ENCODE peak calls at places on chromosomes 2 and 18, in six cellular contexts. T is H9, S is fibroblast of lung, A is IMR-90, K is mammary epithelial cell, Q is PC-3. H is an unnamed sample.

GRCh38 chr18:8380006-8380405 is 229.2 kb upstream of the RAB12 start:
- DNase-seq in A (no peak), Q (no peak), S (no peak), T (no peak), K (no peak), H (no peak)

GRCh38 chr2:182666674-182667320 is 49.3 kb upstream of the DNAJC10 start:
- DNase-seq in A (peak; percentile 46), T (no peak), Q (peak; percentile 42), S (peak; percentile 40), K (peak; percentile 28), H (no peak)

GRCh38 chr2:233990261-233990798 is 60.2 kb upstream of the SPP2 start:
- DNase-seq in A (no peak), K (peak; percentile 73), Q (no peak), T (no peak), S (no peak), H (no peak)

GRCh38 chr2:70514612-70515055 is 39.0 kb downstream of the TGFA start:
- DNase-seq in S (no peak), K (no peak), T (no peak), A (no peak), Q (no peak), H (peak; percentile 96)

GRCh38 chr18:74412106-74412880 is 44.8 kb downstream of the DIPK1C start:
- DNase-seq in A (no peak), S (no peak), Q (no peak), K (no peak), T (no peak), H (no peak)

GRCh38 chr18:69684789-69685188 is 262.9 kb downstream of the CD226 start:
- DNase-seq in A (no peak), K (no peak), T (no peak), Q (no peak), S (no peak), H (no peak)

GRCh38 chr2:55707751-55708150 is 14.1 kb upstream of the PNPT1 start:
- DNase-seq in S (no peak), Q (no peak), A (no peak), T (no peak), K (no peak), H (no peak)

GRCh38 chr18:37393945-37394609 is 171.5 kb downstream of the CELF4 start:
- DNase-seq in K (no peak), S (peak; percentile 90), Q (no peak), A (peak; percentile 76), T (peak; percentile 97), H (peak; percentile 51)

GRCh38 chr2:145653553-145653952 is 1133.6 kb upstream of the ZEB2 start:
- DNase-seq in Q (no peak), A (peak; percentile 5), S (no peak), K (peak; percentile 37), T (no peak), H (no peak)

GRCh38 chr2:64374686-64375085 is 79.3 kb upstream of the LGALSL start:
- DNase-seq in T (no peak), A (no peak), Q (peak; percentile 30), K (peak; percentile 52), S (peak; percentile 3), H (no peak)

GRCh38 chr2:160703648-160704585 is 210.3 kb upstream of the RBMS1 start:
- DNase-seq in Q (no peak), A (no peak), S (no peak), K (no peak), T (peak; percentile 46), H (no peak)

GRCh38 chr2:143515318-143515717 is 386.1 kb downstream of the ARHGAP15 start:
- DNase-seq in S (no peak), T (no peak), A (no peak), K (no peak), Q (no peak), H (no peak)

GRCh38 chr2:9327873-9328352 is 95.4 kb downstream of the ITGB1BP1 start:
- DNase-seq in K (no peak), A (peak; percentile 54), Q (peak; percentile 42), T (no peak), S (peak; percentile 56), H (no peak)

GRCh38 chr2:201420442-201421113 is 30.7 kb downstream of the TRAK2 start:
- DNase-seq in T (no peak), S (peak; percentile 60), A (peak; percentile 80), Q (peak; percentile 25), K (peak; percentile 86), H (no peak)

GRCh38 chr18:34695300-34695699 is 14.8 kb upstream of the DTNA start:
- DNase-seq in Q (no peak), A (no peak), K (peak; percentile 30), T (no peak), S (no peak), H (no peak)

GRCh38 chr2:218780026-218780425 is 1.9 kb upstream of the CYP27A1 start:
- DNase-seq in Q (no peak), S (no peak), T (no peak), A (no peak), K (no peak), H (no peak)

GRCh38 chr18:41761329-41762028 is 193.6 kb upstream of the PIK3C3 start:
- DNase-seq in S (peak; percentile 81), K (peak; percentile 89), A (peak; percentile 84), T (no peak), Q (peak; percentile 80), H (no peak)

GRCh38 chr2:143530753-143531152 is 401.5 kb downstream of the ARHGAP15 start:
- DNase-seq in S (no peak), K (peak; percentile 12), Q (no peak), A (peak; percentile 8), T (no peak), H (no peak)

GRCh38 chr2:200613692-200614091 is 27.9 kb downstream of the AOX1 start:
- DNase-seq in T (no peak), K (no peak), A (no peak), S (no peak), Q (no peak), H (no peak)

GRCh38 chr2:182241936-182242335 is 184.9 kb downstream of the PDE1A start:
- DNase-seq in K (no peak), S (no peak), Q (no peak), A (peak; percentile 4), T (no peak), H (no peak)

GRCh38 chr2:239819974-239820555 is 205.1 kb downstream of the NDUFA10 start:
- DNase-seq in T (peak; percentile 17), K (no peak), Q (no peak), A (no peak), S (no peak), H (peak; percentile 15)

GRCh38 chr2:58039170-58039611 is 7.4 kb upstream of the VRK2 start:
- DNase-seq in A (peak; percentile 75), K (no peak), T (no peak), S (peak; percentile 34), Q (no peak), H (no peak)
- H3K9ac ChIP-seq in A (no peak overlapping the region), K (no peak overlapping the region), T (no peak overlapping the region), S (no peak overlapping the region), Q (no peak overlapping the region), H (no peak overlapping the region)

GRCh38 chr2:191298306-191298705 is 53.1 kb downstream of the MYO1B start:
- DNase-seq in S (no peak), A (peak; percentile 73), K (no peak), Q (no peak), T (no peak), H (no peak)
- H3K27ac ChIP-seq in S (peak overlapping the region; percentile 9), A (peak overlapping the region; percentile 14), K (no peak overlapping the region), Q (no peak overlapping the region), T (no peak overlapping the region), H (no peak overlapping the region)

DNA sequence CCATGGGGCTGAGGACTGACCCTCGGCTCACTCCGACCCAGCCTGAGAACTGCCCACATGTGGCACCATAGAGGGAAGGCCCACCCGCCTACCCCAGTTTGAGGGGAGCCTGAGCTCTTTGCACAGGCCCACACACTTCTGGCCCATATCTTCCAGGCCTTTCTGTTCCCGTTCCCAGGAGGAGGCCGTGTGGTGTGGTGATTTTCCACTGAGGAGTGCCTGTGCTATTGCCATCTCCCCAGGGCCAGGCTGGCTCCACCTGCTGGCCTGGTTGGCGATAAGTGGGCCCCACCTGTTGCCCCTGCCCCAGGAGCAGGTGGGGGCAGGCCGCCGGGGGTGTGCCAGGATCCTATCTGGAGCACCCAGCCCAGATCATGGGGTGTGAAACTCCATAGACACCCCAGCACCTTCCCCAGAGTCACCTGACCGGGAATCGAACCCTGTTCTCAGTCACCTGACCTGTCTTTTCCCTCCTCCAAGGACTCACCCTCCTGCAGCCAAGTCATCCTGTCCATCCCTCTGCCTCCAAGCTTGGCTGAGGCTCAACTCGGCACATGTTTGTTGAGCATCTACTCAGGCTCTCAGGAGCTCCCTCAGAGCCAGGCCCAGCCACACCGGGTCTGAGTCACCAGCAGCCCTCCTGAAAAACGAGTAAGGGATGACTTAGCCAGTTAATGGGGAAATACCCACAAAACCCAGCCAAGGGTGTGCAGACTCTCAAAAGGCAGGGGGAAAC is 120.1 kb downstream of the CYP26B1 start:
- DNase-seq in K (peak; percentile 54), Q (peak; percentile 50), S (no peak), T (peak; percentile 33), A (no peak), H (peak; percentile 7)
- H3K9ac ChIP-seq in K (no peak overlapping the region), Q (no peak overlapping the region), S (no peak overlapping the region), T (no peak overlapping the region), A (no peak overlapping the region), H (no peak overlapping the region)

GRCh38 chr2:48504647-48505327 is 25.2 kb upstream of the STON1 start:
- DNase-seq in T (no peak), S (peak; percentile 71), A (peak; percentile 75), K (no peak), Q (peak; percentile 11), H (no peak)
- H3K27ac ChIP-seq in T (no peak overlapping the region), S (no peak overlapping the region), A (peak overlapping the region; percentile 29), K (no peak overlapping the region), Q (no peak overlapping the region), H (no peak overlapping the region)

GRCh38 chr2:170088776-170089175 is 89.2 kb upstream of the MYO3B start:
- DNase-seq in A (peak; percentile 5), K (no peak), S (peak; percentile 20), T (no peak), Q (no peak), H (no peak)

GRCh38 chr2:170087394-170087793 is 90.6 kb upstream of the MYO3B start:
- DNase-seq in S (no peak), A (peak; percentile 19), Q (no peak), K (no peak), T (no peak), H (no peak)

GRCh38 chr2:170086117-170086688 is 91.7 kb upstream of the MYO3B start:
- DNase-seq in K (no peak), Q (no peak), A (no peak), S (no peak), T (no peak), H (no peak)

GRCh38 chr2:170084820-170085475 is 93.0 kb upstream of the MYO3B start:
- DNase-seq in S (peak; percentile 16), T (no peak), A (no peak), Q (no peak), K (no peak), H (no peak)

DNA sequence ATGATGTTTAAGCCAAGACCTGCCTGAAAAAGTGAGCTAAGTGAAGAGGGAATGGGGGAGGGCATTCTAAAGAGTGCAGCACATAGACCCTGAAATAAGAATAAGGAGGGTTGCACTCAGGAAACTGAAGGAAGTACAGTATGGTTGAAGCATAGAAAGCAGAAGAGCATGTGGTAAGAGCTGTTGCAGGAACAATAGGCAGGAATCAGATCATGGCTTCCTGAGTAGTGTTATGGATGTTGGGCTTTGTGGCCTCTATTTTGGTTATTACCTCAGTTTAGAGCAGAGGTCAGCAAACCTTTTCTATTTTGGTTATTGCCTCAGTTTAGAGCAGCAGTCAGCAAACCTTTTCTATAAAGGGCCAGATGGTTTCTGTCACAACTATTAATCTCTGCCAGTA is 91.2 kb upstream of the MYO3B start:
- DNase-seq in T (no peak), A (no peak), S (no peak), Q (no peak), K (no peak), H (no peak)
- H3K9ac ChIP-seq in T (no peak overlapping the region), A (no peak overlapping the region), S (no peak overlapping the region), Q (no peak overlapping the region), K (no peak overlapping the region), H (no peak overlapping the region)

H was measured in colonic mucosa.